ENCODE peak calls at places on chromosomes 16 and 17, in eight cellular contexts. B is amygdala; S is stomach; E is C1 segment of cervical spinal cord; W is midbrain; C is stimulated activated CD8-positive, alpha-beta memory T cell treated with anti-CD3 and anti-CD28 coated beads, Interleukin-4, amount 100 ng/mL, for 24 hours; V is activated T-helper 1 cell treated with Interleukin-2 at 50 U/mL for 16 hours; H is naive thymus-derived CD8-positive, alpha-beta T cell. Z is an unnamed sample.

GRCh38 chr17:9924735-9925191 is 19.7 kb upstream of the RCVRN start:
- DNase-seq in B (no peak), S (no peak), E (peak), W (peak), C (no peak), V (no peak), H (no peak), Z (peak)

GRCh38 chr17:18362509-18363020 is 785 bp downstream of the SHMT1 start:
- DNase-seq in B (peak), S (peak), E (peak), W (peak), C (no peak), V (no peak), H (no peak), Z (peak)

GRCh38 chr17:6677158-6677831 is 25.7 kb downstream of the C17orf100 start:
- DNase-seq in B (no peak), S (peak), E (no peak), W (no peak), C (no peak), V (no peak), H (no peak), Z (peak)

GRCh38 chr17:73265646-73266640 is 4.3 kb upstream of the CPSF4L start:
- DNase-seq in B (no peak), S (no peak), E (no peak), W (no peak), C (no peak), V (no peak), H (no peak), Z (no peak)

GRCh38 chr16:57447142-57447962 is at the start of the genes CIAPIN1 and COQ9:
- DNase-seq in B (peak), S (peak), E (peak), W (peak), C (peak), V (peak), H (peak), Z (peak)

GRCh38 chr17:39963826-39964225 is 1.0 kb downstream of the GSDMA start:
- DNase-seq in B (no peak), S (no peak), E (no peak), W (no peak), C (no peak), V (peak), H (peak), Z (no peak)

GRCh38 chr17:1490643-1491405 is 1.7 kb downstream of the MYO1C start:
- DNase-seq in B (no peak), S (peak), E (no peak), W (no peak), C (peak), V (peak), H (peak), Z (no peak)

GRCh38 chr17:50367401-50367800 is 5.6 kb downstream of the MRPL27 start:
- DNase-seq in B (no peak), S (no peak), E (no peak), W (no peak), C (no peak), V (no peak), H (no peak), Z (no peak)

Z was measured in astrocyte.